ENCODE peak calls at places on chromosomes 13 and 19, in six cellular contexts. One of them, this sample, is unnamed.
A peak's percentile ranks its signal among the peaks of the same experiment; 100 is the strongest.

GRCh38 chr13:32024750-32025149 is 6.8 kb upstream of the FRY start:
- DNase-seq in neuronal stem cell: no peak
- DNase-seq in body of pancreas: no peak
- DNase-seq in GM23338: peak; percentile 22
- DNase-seq in PC-3: no peak
- DNase-seq in heart right ventricle: no peak
- DNase-seq in this sample: no peak

GRCh38 chr13:108463365-108463764 is 166.0 kb upstream of the MYO16 start:
- DNase-seq in neuronal stem cell: no peak
- DNase-seq in body of pancreas: no peak
- DNase-seq in GM23338: no peak
- DNase-seq in PC-3: peak; percentile 61
- DNase-seq in heart right ventricle: no peak
- DNase-seq in this sample: no peak

GRCh38 chr19:19817357-19817756 is 4.2 kb downstream of the ZNF506 start:
- DNase-seq in neuronal stem cell: no peak
- DNase-seq in body of pancreas: no peak
- DNase-seq in GM23338: no peak
- DNase-seq in PC-3: no peak
- DNase-seq in heart right ventricle: no peak
- DNase-seq in this sample: peak; percentile 44

GRCh38 chr19:40594251-40594650 is 6.9 kb upstream of the LTBP4 start:
- DNase-seq in neuronal stem cell: no peak
- DNase-seq in body of pancreas: no peak
- DNase-seq in GM23338: peak; percentile 77
- DNase-seq in PC-3: no peak
- DNase-seq in heart right ventricle: no peak
- DNase-seq in this sample: no peak

GRCh38 chr19:40366697-40367561 is 18.4 kb downstream of the PLD3 start:
- DNase-seq in neuronal stem cell: peak; percentile 58
- DNase-seq in body of pancreas: no peak
- DNase-seq in GM23338: peak; percentile 81
- DNase-seq in PC-3: no peak
- DNase-seq in heart right ventricle: no peak
- DNase-seq in this sample: no peak

GRCh38 chr13:97212540-97213146 is 9.5 kb upstream of the MBNL2 start:
- DNase-seq in neuronal stem cell: no peak
- DNase-seq in body of pancreas: peak; percentile 32
- DNase-seq in GM23338: peak; percentile 26
- DNase-seq in PC-3: peak; percentile 68
- DNase-seq in heart right ventricle: no peak
- DNase-seq in this sample: no peak

GRCh38 chr13:56166864-56167263 is 973.9 kb upstream of the PRR20A start:
- DNase-seq in neuronal stem cell: no peak
- DNase-seq in body of pancreas: no peak
- DNase-seq in GM23338: peak; percentile 80
- DNase-seq in PC-3: no peak
- DNase-seq in heart right ventricle: no peak
- DNase-seq in this sample: no peak

GRCh38 chr13:36332986-36333385 is 13.2 kb downstream of the SPART start:
- DNase-seq in neuronal stem cell: no peak
- DNase-seq in body of pancreas: no peak
- DNase-seq in GM23338: no peak
- DNase-seq in PC-3: peak; percentile 33
- DNase-seq in heart right ventricle: no peak
- DNase-seq in this sample: no peak

GRCh38 chr13:20616059-20616797 is 49.3 kb downstream of the IFT88 start:
- DNase-seq in neuronal stem cell: no peak
- DNase-seq in body of pancreas: no peak
- DNase-seq in GM23338: no peak
- DNase-seq in PC-3: peak; percentile 90
- DNase-seq in heart right ventricle: no peak
- DNase-seq in this sample: no peak

GRCh38 chr19:12166596-12166995 is 3.7 kb downstream of the ZNF136 start:
- DNase-seq in neuronal stem cell: no peak
- DNase-seq in body of pancreas: no peak
- DNase-seq in GM23338: no peak
- DNase-seq in PC-3: no peak
- DNase-seq in heart right ventricle: no peak
- DNase-seq in this sample: no peak

GRCh38 chr13:63425131-63425530 is 2009.5 kb upstream of the PCDH20 start:
- DNase-seq in neuronal stem cell: no peak
- DNase-seq in body of pancreas: no peak
- DNase-seq in GM23338: no peak
- DNase-seq in PC-3: no peak
- DNase-seq in heart right ventricle: no peak
- DNase-seq in this sample: no peak

GRCh38 chr19:43525836-43526771 is 897 bp downstream of the ETHE1 start:
- DNase-seq in neuronal stem cell: no peak
- DNase-seq in body of pancreas: peak; percentile 44
- DNase-seq in GM23338: peak; percentile 39
- DNase-seq in PC-3: peak; percentile 18
- DNase-seq in heart right ventricle: no peak
- DNase-seq in this sample: peak; percentile 43

GRCh38 chr13:99377641-99378040 is 70.4 kb upstream of the GPR183 start:
- DNase-seq in neuronal stem cell: no peak
- DNase-seq in body of pancreas: no peak
- DNase-seq in GM23338: no peak
- DNase-seq in PC-3: no peak
- DNase-seq in heart right ventricle: no peak
- DNase-seq in this sample: no peak

GRCh38 chr13:61286148-61286745 is 129.4 kb downstream of the PCDH20 start:
- DNase-seq in neuronal stem cell: peak; percentile 2
- DNase-seq in body of pancreas: no peak
- DNase-seq in GM23338: peak; percentile 66
- DNase-seq in PC-3: peak; percentile 42
- DNase-seq in heart right ventricle: no peak
- DNase-seq in this sample: no peak

GRCh38 chr13:95388420-95389079 is 87.3 kb upstream of the ABCC4 start:
- DNase-seq in neuronal stem cell: no peak
- DNase-seq in body of pancreas: no peak
- DNase-seq in GM23338: no peak
- DNase-seq in PC-3: no peak
- DNase-seq in heart right ventricle: no peak
- DNase-seq in this sample: no peak

DNA sequence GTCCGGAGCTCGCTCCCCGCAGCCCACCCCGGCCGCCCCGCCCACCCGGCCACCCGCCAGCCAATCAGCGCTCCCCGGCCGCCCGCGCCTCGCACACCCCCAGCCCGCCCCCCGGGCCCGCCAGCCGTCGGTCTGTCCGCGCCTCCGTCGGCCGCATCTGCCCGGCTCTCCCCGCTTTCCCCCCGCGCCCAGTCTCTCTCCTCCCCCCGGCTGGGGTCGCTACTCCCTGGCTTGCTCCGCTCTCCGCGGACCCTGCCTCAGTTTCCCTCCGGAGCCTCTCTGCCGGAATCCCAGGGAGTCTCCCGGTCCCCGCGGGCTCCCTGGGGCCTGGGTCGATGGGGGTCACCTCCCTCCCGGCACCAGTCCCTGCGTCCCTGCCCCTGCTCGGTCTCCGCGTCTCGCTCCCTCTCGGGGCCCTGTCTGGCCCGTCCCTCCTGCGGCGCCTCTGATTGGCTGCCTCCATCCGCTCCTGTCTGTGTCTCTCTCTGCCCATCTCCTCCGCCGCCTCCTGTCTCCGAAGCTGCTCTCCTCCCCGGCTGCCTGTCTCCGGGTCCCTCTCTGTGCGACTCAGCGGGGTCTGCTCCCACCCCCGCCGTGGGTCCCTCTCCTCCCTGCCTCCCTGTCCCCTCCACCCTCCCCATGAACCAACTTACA is 485 bp downstream of the IL11 start:
- DNase-seq in neuronal stem cell: peak; percentile 63
- DNase-seq in body of pancreas: no peak
- DNase-seq in GM23338: peak; percentile 94
- DNase-seq in PC-3: peak; percentile 72
- DNase-seq in heart right ventricle: no peak
- DNase-seq in this sample: no peak
- H3K27ac ChIP-seq in neuronal stem cell: no peak overlapping the region
- H3K27ac ChIP-seq in body of pancreas: no peak overlapping the region
- H3K27ac ChIP-seq in GM23338: no peak overlapping the region
- H3K27ac ChIP-seq in PC-3: peak overlapping the region; percentile 14
- H3K27ac ChIP-seq in heart right ventricle: no peak overlapping the region
- H3K27ac ChIP-seq in this sample: no peak overlapping the region

GRCh38 chr13:113178896-113179167 is 20.4 kb downstream of the PROZ start:
- DNase-seq in neuronal stem cell: no peak
- DNase-seq in body of pancreas: no peak
- DNase-seq in GM23338: no peak
- DNase-seq in PC-3: no peak
- DNase-seq in heart right ventricle: no peak
- DNase-seq in this sample: no peak

GRCh38 chr13:113182046-113182445 is 23.6 kb downstream of the PROZ start:
- DNase-seq in neuronal stem cell: no peak
- DNase-seq in body of pancreas: no peak
- DNase-seq in GM23338: no peak
- DNase-seq in PC-3: no peak
- DNase-seq in heart right ventricle: no peak
- DNase-seq in this sample: no peak

GRCh38 chr13:113176822-113177221 is 18.4 kb downstream of the PROZ start:
- DNase-seq in neuronal stem cell: no peak
- DNase-seq in body of pancreas: no peak
- DNase-seq in GM23338: no peak
- DNase-seq in PC-3: no peak
- DNase-seq in heart right ventricle: no peak
- DNase-seq in this sample: no peak

GRCh38 chr13:113178070-113178895 is 19.8 kb downstream of the PROZ start:
- DNase-seq in neuronal stem cell: no peak
- DNase-seq in body of pancreas: no peak
- DNase-seq in GM23338: no peak
- DNase-seq in PC-3: peak; percentile 79
- DNase-seq in heart right ventricle: no peak
- DNase-seq in this sample: no peak

DNA sequence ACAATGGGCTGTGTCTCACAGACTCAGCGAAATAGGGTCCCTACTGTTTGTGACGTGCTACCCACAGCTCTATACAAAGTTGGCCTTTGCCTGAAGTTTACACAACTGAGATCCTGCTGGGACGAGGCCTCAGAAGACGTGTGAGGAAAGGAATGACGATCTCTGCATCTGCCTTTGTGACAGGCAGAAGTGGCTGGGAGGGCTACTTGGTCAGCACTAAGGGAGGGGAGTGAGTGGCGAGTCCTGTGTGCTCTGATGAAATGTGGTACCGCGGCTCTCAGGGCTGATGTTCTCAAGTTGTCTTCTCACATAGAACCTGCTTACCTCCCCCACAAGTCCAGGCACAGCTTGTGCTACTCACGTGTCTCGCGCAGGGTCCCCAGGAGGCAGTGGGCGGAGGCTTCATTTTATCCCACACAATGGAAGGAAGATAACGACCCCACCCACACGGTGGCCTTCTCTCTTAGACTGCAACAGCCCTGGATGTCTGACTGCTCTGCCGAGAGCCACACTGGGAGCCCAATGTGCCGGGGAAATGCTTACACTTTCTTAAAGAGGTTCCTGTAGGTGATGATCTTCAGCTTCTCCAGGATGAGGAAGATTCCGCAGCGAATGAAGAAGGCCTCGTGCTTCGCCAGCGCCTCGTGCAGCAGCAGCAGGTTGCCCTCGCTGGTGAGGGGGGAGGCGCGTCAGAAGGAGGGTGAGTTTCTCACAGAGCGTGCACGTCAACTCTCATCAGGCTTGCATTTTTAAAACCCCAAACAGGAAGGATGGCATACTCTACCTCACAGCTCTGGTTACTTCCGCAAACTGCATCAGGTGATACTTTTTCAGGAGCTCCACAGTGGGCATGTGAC is 21.2 kb downstream of the PROZ start:
- DNase-seq in neuronal stem cell: peak; percentile 43
- DNase-seq in body of pancreas: no peak
- DNase-seq in GM23338: no peak
- DNase-seq in PC-3: no peak
- DNase-seq in heart right ventricle: peak; percentile 21
- DNase-seq in this sample: no peak
- H3K27ac ChIP-seq in neuronal stem cell: peak overlapping the region; percentile 30
- H3K27ac ChIP-seq in body of pancreas: no peak overlapping the region
- H3K27ac ChIP-seq in GM23338: no peak overlapping the region
- H3K27ac ChIP-seq in PC-3: no peak overlapping the region
- H3K27ac ChIP-seq in heart right ventricle: peak overlapping the region; percentile 37
- H3K27ac ChIP-seq in this sample: no peak overlapping the region

DNA sequence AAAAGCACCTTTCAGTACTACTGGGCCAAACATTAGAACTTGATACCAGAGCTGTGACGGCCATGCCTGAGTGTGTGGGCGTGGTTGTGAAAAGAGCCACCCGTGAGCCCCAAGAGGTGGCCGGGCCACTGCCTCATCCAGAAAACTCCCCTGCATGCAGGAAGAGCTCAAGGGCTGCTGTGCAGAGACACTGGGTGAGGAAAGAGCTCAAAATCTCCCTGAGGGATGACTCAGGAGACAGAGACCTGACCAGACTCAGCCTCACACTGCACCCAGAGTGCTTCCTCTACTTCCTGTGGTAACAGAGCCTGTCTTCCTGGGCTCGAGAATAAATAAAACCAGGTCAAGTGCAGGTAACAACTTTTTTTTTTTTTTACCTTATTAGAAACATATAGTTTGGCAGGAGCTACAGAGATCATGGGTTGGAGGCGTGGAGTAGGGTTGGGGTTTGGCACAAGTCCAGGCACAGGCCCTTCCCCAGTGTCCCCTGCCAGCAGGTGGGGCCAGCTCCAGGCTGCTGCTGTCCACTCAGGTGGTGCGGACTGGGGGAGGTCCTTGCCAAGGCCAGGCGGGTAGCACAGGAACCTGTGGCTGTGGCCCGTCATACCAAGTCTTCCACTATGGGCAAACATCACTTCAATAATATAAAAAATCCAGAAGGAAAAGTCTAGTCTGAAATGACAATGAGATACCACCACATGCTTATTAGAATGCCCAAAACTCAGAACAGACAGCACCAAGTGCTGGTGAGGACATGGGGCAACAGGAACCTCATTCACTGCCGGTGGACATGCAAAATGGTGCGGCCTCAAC is 25.5 kb downstream of the ELL start:
- DNase-seq in neuronal stem cell: no peak
- DNase-seq in body of pancreas: peak; percentile 93
- DNase-seq in GM23338: no peak
- DNase-seq in PC-3: peak; percentile 82
- DNase-seq in heart right ventricle: peak; percentile 35
- DNase-seq in this sample: peak; percentile 58
- H3K27ac ChIP-seq in neuronal stem cell: no peak overlapping the region
- H3K27ac ChIP-seq in body of pancreas: peak overlapping the region; percentile 20
- H3K27ac ChIP-seq in GM23338: no peak overlapping the region
- H3K27ac ChIP-seq in PC-3: peak overlapping the region; percentile 52
- H3K27ac ChIP-seq in heart right ventricle: no peak overlapping the region
- H3K27ac ChIP-seq in this sample: peak overlapping the region; percentile 77

GRCh38 chr13:33206425-33206824 is 79.1 kb downstream of the STARD13 start:
- DNase-seq in neuronal stem cell: no peak
- DNase-seq in body of pancreas: no peak
- DNase-seq in GM23338: no peak
- DNase-seq in PC-3: peak; percentile 30
- DNase-seq in heart right ventricle: no peak
- DNase-seq in this sample: no peak

GRCh38 chr13:33205804-33206221 is 79.7 kb downstream of the STARD13 start:
- DNase-seq in neuronal stem cell: no peak
- DNase-seq in body of pancreas: peak; percentile 46
- DNase-seq in GM23338: peak; percentile 32
- DNase-seq in PC-3: no peak
- DNase-seq in heart right ventricle: no peak
- DNase-seq in this sample: no peak

GRCh38 chr13:33208290-33208990 is 77.1 kb downstream of the STARD13 start:
- DNase-seq in neuronal stem cell: no peak
- DNase-seq in body of pancreas: peak; percentile 46
- DNase-seq in GM23338: no peak
- DNase-seq in PC-3: no peak
- DNase-seq in heart right ventricle: no peak
- DNase-seq in this sample: no peak

GRCh38 chr13:33207616-33207964 is 78.0 kb downstream of the STARD13 start:
- DNase-seq in neuronal stem cell: no peak
- DNase-seq in body of pancreas: peak; percentile 47
- DNase-seq in GM23338: no peak
- DNase-seq in PC-3: no peak
- DNase-seq in heart right ventricle: no peak
- DNase-seq in this sample: no peak

GRCh38 chr13:33206945-33207615 is 78.5 kb downstream of the STARD13 start:
- DNase-seq in neuronal stem cell: no peak
- DNase-seq in body of pancreas: no peak
- DNase-seq in GM23338: no peak
- DNase-seq in PC-3: no peak
- DNase-seq in heart right ventricle: no peak
- DNase-seq in this sample: no peak
- H3K27ac ChIP-seq in neuronal stem cell: no peak overlapping the region
- H3K27ac ChIP-seq in body of pancreas: peak overlapping the region; percentile 79
- H3K27ac ChIP-seq in GM23338: no peak overlapping the region
- H3K27ac ChIP-seq in PC-3: peak overlapping the region; percentile 9
- H3K27ac ChIP-seq in heart right ventricle: peak overlapping the region; percentile 85
- H3K27ac ChIP-seq in this sample: no peak overlapping the region

This sample was measured in CD4-positive, alpha-beta T cell.